ENCODE peak calls at places on chromosomes 12 and 14, in five cellular contexts. L is tibial artery, D is lower lobe of right lung, W is HCT116, B is OCI-LY7. J is an unnamed sample.

GRCh38 chr12:75349946-75350345 is 15.5 kb downstream of the GLIPR1L1 start:
- DNase-seq in L (no peak), D (no peak), W (no peak), B (no peak), J (no peak)

GRCh38 chr12:114799574-114800487 is 115.9 kb upstream of the TBX3 start:
- DNase-seq in L (no peak), D (peak), W (peak), B (no peak), J (no peak)

GRCh38 chr12:75641031-75641780 is 129.8 kb upstream of the KRR1 start:
- DNase-seq in L (no peak), D (no peak), W (peak), B (peak), J (peak)

GRCh38 chr14:76918176-76918750 is 92.1 kb downstream of the LRRC74A start:
- DNase-seq in L (peak), D (peak), W (no peak), B (no peak), J (peak)

GRCh38 chr14:71488703-71489141 is 443.5 kb upstream of the RGS6 start:
- DNase-seq in L (no peak), D (no peak), W (no peak), B (no peak), J (no peak)

GRCh38 chr14:66380143-66380542 is 106.0 kb upstream of the CCDC196 start:
- DNase-seq in L (no peak), D (no peak), W (no peak), B (no peak), J (no peak)

GRCh38 chr12:56759270-56759908 is 3.7 kb upstream of the HSD17B6 start:
- DNase-seq in L (no peak), D (no peak), W (no peak), B (no peak), J (no peak)

GRCh38 chr12:42609605-42610004 is 20.1 kb upstream of the PRICKLE1 start:
- DNase-seq in L (no peak), D (no peak), W (no peak), B (no peak), J (no peak)

GRCh38 chr12:92973614-92974013 is 44.5 kb upstream of the EEA1 start:
- DNase-seq in L (no peak), D (no peak), W (no peak), B (no peak), J (peak)

GRCh38 chr12:70619471-70620152 is 17.6 kb downstream of the PTPRB start:
- DNase-seq in L (no peak), D (no peak), W (no peak), B (no peak), J (no peak)

GRCh38 chr14:85010186-85010585 is 519.8 kb upstream of the FLRT2 start:
- DNase-seq in L (no peak), D (no peak), W (no peak), B (no peak), J (no peak)

GRCh38 chr14:68841030-68841809 is 48.4 kb upstream of the ZFP36L1 start:
- DNase-seq in L (no peak), D (no peak), W (no peak), B (no peak), J (no peak)

GRCh38 chr12:247271-247670 is 15.4 kb downstream of the SLC6A13 start:
- DNase-seq in L (no peak), D (no peak), W (no peak), B (no peak), J (no peak)

GRCh38 chr14:42299692-42300091 is 693.0 kb downstream of the LRFN5 start:
- DNase-seq in L (no peak), D (no peak), W (no peak), B (peak), J (no peak)

GRCh38 chr12:104793280-104793679 is 164.8 kb downstream of the SLC41A2 start:
- DNase-seq in L (peak), D (no peak), W (no peak), B (no peak), J (peak)

GRCh38 chr12:48779869-48780268 is 9.0 kb downstream of the ADCY6 start:
- DNase-seq in L (peak), D (no peak), W (no peak), B (no peak), J (no peak)

GRCh38 chr12:49032276-49032675 is 13.7 kb upstream of the PRKAG1 start:
- DNase-seq in L (no peak), D (no peak), W (no peak), B (no peak), J (no peak)

GRCh38 chr14:89349196-89350008 is 67.6 kb downstream of the FOXN3 start:
- DNase-seq in L (no peak), D (no peak), W (no peak), B (peak), J (no peak)

GRCh38 chr12:128069359-128069997 is 197.5 kb upstream of the TMEM132C start:
- DNase-seq in L (no peak), D (no peak), W (peak), B (peak), J (no peak)

GRCh38 chr14:65210118-65210826 is 108.0 kb upstream of the MAX start:
- DNase-seq in L (no peak), D (no peak), W (no peak), B (peak), J (no peak)

GRCh38 chr14:103886304-103887169 is 39.2 kb upstream of the PPP1R13B start:
- DNase-seq in L (no peak), D (no peak), W (no peak), B (no peak), J (no peak)

GRCh38 chr12:39912211-39912980 is 193.5 kb downstream of the SLC2A13 start:
- DNase-seq in L (no peak), D (peak), W (no peak), B (no peak), J (no peak)

GRCh38 chr14:105501504-105502291 is 10.7 kb downstream of the TEDC1 start:
- DNase-seq in L (no peak), D (no peak), W (no peak), B (no peak), J (no peak)

GRCh38 chr14:80388980-80389711 is 177.8 kb upstream of the DIO2 start:
- DNase-seq in L (no peak), D (no peak), W (no peak), B (no peak), J (peak)

GRCh38 chr14:84071061-84071460 is 1458.9 kb upstream of the FLRT2 start:
- DNase-seq in L (no peak), D (no peak), W (no peak), B (no peak), J (no peak)

DNA sequence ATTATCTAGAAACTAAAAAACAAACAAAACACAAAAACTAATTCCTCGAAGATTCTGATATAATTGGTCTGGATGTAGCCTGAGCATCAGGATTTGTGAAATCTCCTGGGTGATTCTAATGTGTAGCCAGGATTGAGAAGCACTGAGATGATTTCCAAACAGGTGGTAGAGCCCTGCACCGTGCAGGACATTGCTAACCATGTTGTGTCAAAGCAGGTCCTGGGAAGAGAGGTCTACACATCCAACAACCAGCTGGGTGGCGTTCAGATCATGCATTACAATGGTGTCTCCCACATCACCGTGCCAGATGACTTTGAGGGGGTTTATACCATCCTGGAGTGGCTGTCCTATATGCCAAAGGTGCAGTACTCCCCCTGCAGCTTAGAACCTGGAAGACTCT is 56.3 kb downstream of the FOXN4 start:
- DNase-seq in L (no peak), D (no peak), W (no peak), B (no peak), J (no peak)
- TF ChIP-seq CTCF in L (no peak), D (no peak), W (no peak), B (no peak), J (no peak)

DNA sequence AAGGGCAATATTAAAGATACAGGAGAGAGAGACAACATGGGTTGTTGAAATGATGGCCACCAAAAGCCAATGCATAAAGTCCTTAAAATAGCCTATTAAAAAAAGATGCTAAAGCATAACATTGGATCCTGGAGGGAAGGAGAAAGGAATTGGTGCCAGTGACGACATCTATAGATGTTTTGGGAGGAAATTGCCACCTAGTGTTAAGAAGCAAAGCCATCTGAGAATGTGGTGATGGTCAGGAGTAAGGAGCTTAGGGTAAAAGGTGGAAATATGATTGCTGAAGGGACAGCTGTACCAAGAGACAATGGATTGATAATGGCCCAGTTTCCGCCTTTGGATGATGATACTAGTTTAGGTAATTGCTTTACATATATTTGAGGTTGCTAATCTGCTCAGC is 85.1 kb downstream of the TMEM30B start:
- DNase-seq in L (no peak), D (no peak), W (no peak), B (no peak), J (no peak)
- TF ChIP-seq CTCF in L (no peak), D (no peak), W (no peak), B (peak), J (no peak)

DNA sequence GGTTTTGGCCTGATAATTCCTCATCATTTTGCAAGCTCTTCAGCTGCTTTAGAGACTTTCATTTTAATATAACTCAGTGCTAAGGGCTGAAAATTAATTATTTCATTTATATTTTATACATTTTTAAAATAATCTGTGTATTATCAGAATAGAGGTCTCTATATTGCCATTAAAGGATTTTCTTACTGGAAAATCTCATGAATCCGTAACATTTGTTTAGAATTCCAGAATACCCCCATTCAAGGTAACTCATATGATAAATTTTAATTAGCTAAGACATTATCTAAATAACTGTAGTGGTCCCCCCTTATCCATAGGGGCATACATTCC is 51.6 kb downstream of the BMAL2 start:
- DNase-seq in L (no peak), D (no peak), W (no peak), B (no peak), J (no peak)
- TF ChIP-seq CTCF in L (no peak), D (no peak), W (no peak), B (peak), J (no peak)

GRCh38 chr12:124709722-124710656 is 142.6 kb upstream of the NCOR2 start:
- DNase-seq in L (no peak), D (no peak), W (no peak), B (no peak), J (no peak)
- TF ChIP-seq CTCF in L (no peak), D (no peak), W (no peak), B (no peak), J (peak)

DNA sequence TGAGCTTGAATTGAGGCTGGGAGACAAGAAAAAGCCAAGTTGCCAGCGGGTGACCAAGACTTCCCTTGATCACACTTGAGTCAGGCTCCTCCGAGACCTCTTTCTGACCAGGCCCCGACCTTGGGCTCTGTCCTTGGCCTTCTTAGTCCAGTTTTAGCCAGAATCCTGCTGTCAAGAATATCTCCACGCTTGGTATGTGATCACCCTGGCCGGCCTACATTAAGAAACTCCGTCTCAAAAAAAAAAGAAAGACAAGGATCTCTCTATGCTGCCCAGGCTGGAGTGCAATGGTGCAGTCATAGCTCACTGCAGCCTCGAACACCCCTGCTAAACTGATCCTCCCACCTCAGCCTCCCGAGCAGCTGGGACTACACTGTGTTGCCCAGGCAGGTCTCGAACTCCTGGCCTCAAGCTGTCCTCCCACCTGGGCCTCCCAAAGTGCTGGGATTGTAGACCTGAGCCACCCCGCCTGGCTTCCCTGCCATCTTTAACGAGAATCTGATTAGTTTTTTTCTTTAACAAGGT is 1.0 kb upstream of the ITPK1 start:
- DNase-seq in L (no peak), D (no peak), W (no peak), B (no peak), J (no peak)
- TF ChIP-seq CTCF in L (no peak), D (no peak), W (no peak), B (no peak), J (no peak)

DNA sequence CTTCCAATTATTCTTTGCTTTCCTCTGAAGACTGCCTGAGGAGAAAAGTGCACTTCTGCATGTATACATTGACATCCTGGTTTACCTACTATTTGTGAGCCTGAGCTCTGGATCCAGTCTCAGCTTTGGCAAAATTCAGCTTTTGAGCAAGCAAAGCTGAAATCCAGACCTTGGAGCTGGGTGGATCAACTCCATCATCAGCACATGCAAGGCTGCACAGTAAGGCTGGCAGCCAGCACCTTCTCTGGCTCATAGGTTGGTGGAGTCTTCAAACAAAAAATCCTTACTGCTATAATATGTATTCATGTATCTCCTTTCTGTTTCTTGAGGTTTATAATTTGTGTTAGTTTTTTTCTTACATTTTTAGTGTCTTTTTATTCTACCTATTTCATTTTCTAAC is 224.7 kb downstream of the DACT1 start:
- DNase-seq in L (no peak), D (no peak), W (no peak), B (no peak), J (no peak)
- TF ChIP-seq CTCF in L (no peak), D (no peak), W (no peak), B (no peak), J (no peak)

GRCh38 chr12:102513739-102514138 is 33.4 kb upstream of the IGF1 start:
- DNase-seq in L (no peak), D (no peak), W (no peak), B (no peak), J (no peak)
- TF ChIP-seq CTCF in L (no peak), D (no peak), W (no peak), B (no peak), J (peak)

DNA sequence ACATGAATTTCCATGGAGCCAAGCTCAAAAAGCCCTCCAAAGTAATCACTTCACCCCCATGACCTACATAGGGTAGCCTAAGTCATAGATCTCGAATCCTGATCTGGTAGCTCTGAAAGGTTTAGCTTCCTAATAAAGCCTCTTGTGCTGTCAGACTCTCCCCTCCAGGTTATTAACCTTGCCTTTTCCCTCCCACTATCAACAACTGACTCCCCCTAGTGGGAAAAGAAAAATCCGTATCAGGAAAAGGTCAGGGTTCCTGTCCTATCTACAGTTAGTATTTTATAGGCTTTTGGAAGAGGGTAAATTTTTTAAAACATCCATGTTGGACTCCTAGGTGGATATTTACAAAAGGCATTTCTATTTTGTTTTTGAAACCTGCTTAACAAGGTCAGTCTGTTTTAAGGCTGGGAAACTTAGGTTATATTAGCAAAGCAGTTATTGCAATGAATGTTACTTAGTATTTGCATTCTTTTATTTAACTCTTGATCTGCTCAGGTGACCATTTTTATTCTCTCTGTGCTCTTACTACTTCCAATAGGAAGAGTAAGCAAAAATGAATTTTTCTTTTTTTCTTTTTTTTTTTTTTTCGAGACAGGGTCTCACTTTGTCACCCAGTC is 8.0 kb downstream of the YY1 start:
- DNase-seq in L (no peak), D (no peak), W (peak), B (peak), J (peak)
- TF ChIP-seq CTCF in L (peak), D (peak), W (peak), B (peak), J (peak)

J was measured in AG09319.